ENCODE peak calls at places on chromosomes 4 and X, in eight cellular contexts. V, P, Q, L, H, O, A and J are unnamed samples.

GRCh38 chr4:111066447-111066846 is 443.6 kb upstream of the PITX2 start:
- DNase-seq in H (no peak), V (no peak), O (peak), A (no peak), P (no peak), Q (no peak), L (no peak), J (no peak)

GRCh38 chrX:109966246-109966645 is 36.7 kb upstream of the TMEM164 start:
- DNase-seq in O (no peak), A (no peak), H (no peak), Q (no peak), P (no peak), L (no peak), V (no peak), J (no peak)

GRCh38 chrX:1419545-1420355 is 27.8 kb upstream of the SLC25A6 start:
- DNase-seq in L (no peak), P (peak), H (no peak), A (no peak), V (no peak), O (no peak), Q (no peak), J (no peak)

GRCh38 chrX:34365482-34365881 is 233.4 kb upstream of the FAM47A start:
- DNase-seq in A (no peak), O (no peak), H (no peak), P (no peak), L (no peak), Q (no peak), V (peak), J (no peak)

GRCh38 chr4:38860788-38861424 is 4.3 kb upstream of the TLR6 start:
- DNase-seq in P (no peak), A (peak), Q (no peak), O (no peak), H (no peak), L (peak), V (peak), J (peak)

GRCh38 chr4:45100936-45101818 is 374.8 kb upstream of the GNPDA2 start:
- DNase-seq in O (peak), A (no peak), H (no peak), P (no peak), L (no peak), Q (no peak), V (no peak), J (no peak)

GRCh38 chr4:184347251-184348239 is 126.8 kb downstream of the IRF2 start:
- DNase-seq in P (no peak), Q (no peak), V (peak), L (peak), O (peak), A (peak), H (no peak), J (no peak)

GRCh38 chrX:65926095-65927019 is 113.5 kb downstream of the VSIG4 start:
- DNase-seq in Q (no peak), L (no peak), H (no peak), O (no peak), A (no peak), P (no peak), V (no peak), J (no peak)

DNA sequence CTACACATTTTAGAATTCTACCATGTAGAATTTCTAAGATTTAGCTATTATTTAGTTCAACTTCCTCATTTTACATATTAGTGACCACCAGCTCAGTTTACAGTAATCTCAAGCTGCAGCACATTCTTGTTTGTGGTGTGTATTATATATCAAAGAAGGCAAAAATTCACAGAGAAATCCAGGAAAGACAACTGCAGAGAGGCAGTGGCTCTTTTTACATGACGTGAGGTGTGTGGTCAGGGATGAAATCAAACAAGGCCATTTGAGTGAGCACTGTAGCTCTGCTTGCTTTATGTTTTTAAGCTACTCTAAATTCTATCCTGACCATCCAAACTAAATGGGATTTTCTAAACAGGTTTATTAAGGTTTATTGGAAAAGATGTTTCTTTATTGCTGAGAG is 71.1 kb downstream of the COL25A1 start:
- DNase-seq in O (no peak), Q (no peak), A (no peak), P (no peak), H (no peak), L (no peak), V (no peak), J (no peak)
- TF ChIP-seq CTCF in O (no peak), Q (no peak), A (no peak), P (no peak), H (no peak), L (no peak), V (no peak), J (no peak)

GRCh38 chr4:147494301-147494700 is 13.4 kb downstream of the EDNRA start:
- DNase-seq in H (no peak), P (no peak), L (no peak), O (no peak), V (no peak), A (no peak), Q (no peak), J (no peak)

GRCh38 chr4:147496500-147496899 is 15.6 kb downstream of the EDNRA start:
- DNase-seq in H (no peak), A (no peak), P (no peak), O (no peak), V (no peak), L (no peak), Q (no peak), J (no peak)

GRCh38 chr4:147492761-147493160 is 11.9 kb downstream of the EDNRA start:
- DNase-seq in P (no peak), V (no peak), Q (peak), H (no peak), O (peak), L (no peak), A (no peak), J (no peak)

GRCh38 chr4:147492301-147492700 is 11.4 kb downstream of the EDNRA start:
- DNase-seq in H (no peak), P (no peak), O (peak), L (no peak), V (no peak), Q (no peak), A (no peak), J (no peak)

GRCh38 chr4:147498031-147498700 is 17.3 kb downstream of the EDNRA start:
- DNase-seq in O (peak), P (no peak), H (no peak), L (no peak), V (no peak), A (no peak), Q (no peak), J (no peak)
- H3K27ac ChIP-seq in O (peak), P (no peak), H (no peak), L (no peak), V (no peak), A (peak), Q (no peak), J (no peak)

GRCh38 chr4:7780751-7781348 is 158.8 kb downstream of the AFAP1 start:
- DNase-seq in H (no peak), L (no peak), O (no peak), A (no peak), V (no peak), P (no peak), Q (no peak), J (no peak)
- H3K4me3 ChIP-seq in H (no peak), L (no peak), O (no peak), A (no peak), V (no peak), P (no peak), Q (no peak), J (no peak)

GRCh38 chr4:4694296-4694772 is 152.5 kb upstream of the STX18 start:
- DNase-seq in V (peak), O (peak), A (no peak), L (peak), P (no peak), H (no peak), Q (peak), J (peak)
- TF ChIP-seq CTCF in V (peak), O (peak), A (no peak), L (no peak), P (no peak), H (no peak), Q (no peak), J (peak)